ENCODE peak calls at places on chromosomes 1 and 21, in nine cellular contexts. U is fibroblast of lung, S is pancreas, E is cardiac fibroblast, H is mucosa of descending colon, Y is PC-3, P is HFF-Myc, R is kidney epithelial cell, Z is fibroblast of mammary gland. J is an unnamed sample.
A peak's percentile ranks its signal among the peaks of the same experiment; 100 is the strongest.

GRCh38 chr1:99682291-99682751 is 36.4 kb downstream of the PALMD start:
- DNase-seq in U (peak; percentile 64), S (no peak), E (peak; percentile 96), H (no peak), Y (no peak), P (no peak), R (no peak), Z (peak; percentile 77), J (no peak)

GRCh38 chr1:97332716-97333115 is 588.1 kb downstream of the DPYD start:
- DNase-seq in U (peak; percentile 79), S (no peak), E (peak; percentile 78), H (no peak), Y (peak; percentile 37), P (no peak), R (no peak), Z (peak; percentile 67), J (peak; percentile 25)

GRCh38 chr21:46006547-46007497 is 25.3 kb downstream of the COL6A1 start:
- DNase-seq in U (no peak), S (no peak), E (no peak), H (peak; percentile 14), Y (no peak), P (no peak), R (no peak), Z (no peak), J (no peak)

GRCh38 chr1:89957063-89957462 is 37.8 kb upstream of the ZNF326 start:
- DNase-seq in U (no peak), S (no peak), E (no peak), H (no peak), Y (peak; percentile 42), P (no peak), R (no peak), Z (no peak), J (no peak)

GRCh38 chr1:61174060-61174788 is 91.9 kb downstream of the NFIA start:
- DNase-seq in U (no peak), S (no peak), E (no peak), H (no peak), Y (no peak), P (no peak), R (no peak), Z (no peak), J (no peak)

GRCh38 chr1:10662090-10662688 is 134.3 kb downstream of the CASZ1 start:
- DNase-seq in U (no peak), S (no peak), E (no peak), H (no peak), Y (no peak), P (no peak), R (no peak), Z (no peak), J (no peak)

GRCh38 chr1:22527555-22528296 is 35.6 kb upstream of the EPHA8 start:
- DNase-seq in U (peak; percentile 14), S (no peak), E (peak; percentile 6), H (no peak), Y (no peak), P (no peak), R (no peak), Z (peak; percentile 10), J (no peak)

GRCh38 chr1:157198619-157199420 is 60.6 kb upstream of the ETV3 start:
- DNase-seq in U (no peak), S (peak; percentile 47), E (no peak), H (no peak), Y (no peak), P (no peak), R (no peak), Z (no peak), J (no peak)

GRCh38 chr1:180519846-180520245 is 17.5 kb upstream of the ACBD6 start:
- DNase-seq in U (no peak), S (no peak), E (no peak), H (no peak), Y (no peak), P (no peak), R (no peak), Z (no peak), J (no peak)

GRCh38 chr21:46100426-46100825 is 2.5 kb downstream of the COL6A2 start:
- DNase-seq in U (peak; percentile 76), S (no peak), E (peak; percentile 74), H (no peak), Y (peak; percentile 65), P (no peak), R (no peak), Z (peak; percentile 85), J (peak; percentile 59)

GRCh38 chr1:183885142-183885735 is 80.3 kb downstream of the RGL1 start:
- DNase-seq in U (no peak), S (no peak), E (peak; percentile 51), H (no peak), Y (peak; percentile 5), P (no peak), R (no peak), Z (peak; percentile 51), J (no peak)

DNA sequence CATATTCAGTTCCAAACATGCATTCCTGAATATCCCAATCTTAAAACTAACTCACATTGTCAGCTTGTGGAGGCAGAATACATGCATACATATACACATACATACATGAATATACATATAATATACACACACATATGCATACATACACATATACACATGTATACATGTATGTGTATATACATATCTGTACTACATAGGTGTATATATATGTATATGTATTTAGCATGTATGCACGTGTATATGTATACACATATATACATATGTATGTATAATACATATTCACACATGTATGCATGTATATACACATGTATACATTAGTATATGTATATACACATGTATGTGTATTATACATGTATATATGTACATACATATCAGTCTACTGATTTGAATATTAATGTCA is 1.2 kb upstream of the ZNF691 start:
- DNase-seq in U (no peak), S (no peak), E (no peak), H (no peak), Y (no peak), P (no peak), R (no peak), Z (no peak), J (no peak)
- H3K4me3 ChIP-seq in U (no peak overlapping the region), S (no peak overlapping the region), E (no peak overlapping the region), H (no peak overlapping the region), Y (no peak overlapping the region), P (peak overlapping the region; percentile 68), R (no peak overlapping the region), Z (peak overlapping the region; percentile 89), J (no peak overlapping the region)

GRCh38 chr1:79614762-79615161 is 608.2 kb upstream of the ADGRL4 start:
- DNase-seq in U (peak; percentile 27), S (no peak), E (peak; percentile 14), H (no peak), Y (no peak), P (no peak), R (no peak), Z (peak; percentile 34), J (no peak)

GRCh38 chr1:79617777-79618176 is 611.2 kb upstream of the ADGRL4 start:
- DNase-seq in U (no peak), S (no peak), E (peak; percentile 14), H (no peak), Y (peak; percentile 28), P (no peak), R (no peak), Z (peak; percentile 6), J (no peak)
- TF ChIP-seq CTCF in U (peak; percentile 48), S (no peak), E (peak; percentile 43), H (no peak), Y (peak; percentile 45), P (peak; percentile 48), R (peak; percentile 27), Z (peak; percentile 50), J (no peak)

GRCh38 chr1:32393832-32394140 is 455 bp downstream of the BSDC1 start:
- DNase-seq in U (no peak), S (no peak), E (no peak), H (peak; percentile 77), Y (peak; percentile 31), P (no peak), R (no peak), Z (no peak), J (no peak)

GRCh38 chr1:32394141-32394889 is at the start of gene BSDC1:
- DNase-seq in U (peak; percentile 99), S (peak; percentile 99), E (peak; percentile 99), H (peak; percentile 99), Y (peak; percentile 99), P (peak; percentile 98), R (peak; percentile 97), Z (peak; percentile 99), J (peak; percentile 86)

GRCh38 chr1:32396482-32396881 is 2.2 kb upstream of the BSDC1 start:
- DNase-seq in U (no peak), S (no peak), E (no peak), H (no peak), Y (no peak), P (no peak), R (no peak), Z (peak; percentile 22), J (no peak)

GRCh38 chr1:32393136-32393535 is 1.1 kb downstream of the BSDC1 start:
- DNase-seq in U (no peak), S (no peak), E (peak; percentile 56), H (no peak), Y (no peak), P (no peak), R (no peak), Z (peak; percentile 58), J (no peak)

DNA sequence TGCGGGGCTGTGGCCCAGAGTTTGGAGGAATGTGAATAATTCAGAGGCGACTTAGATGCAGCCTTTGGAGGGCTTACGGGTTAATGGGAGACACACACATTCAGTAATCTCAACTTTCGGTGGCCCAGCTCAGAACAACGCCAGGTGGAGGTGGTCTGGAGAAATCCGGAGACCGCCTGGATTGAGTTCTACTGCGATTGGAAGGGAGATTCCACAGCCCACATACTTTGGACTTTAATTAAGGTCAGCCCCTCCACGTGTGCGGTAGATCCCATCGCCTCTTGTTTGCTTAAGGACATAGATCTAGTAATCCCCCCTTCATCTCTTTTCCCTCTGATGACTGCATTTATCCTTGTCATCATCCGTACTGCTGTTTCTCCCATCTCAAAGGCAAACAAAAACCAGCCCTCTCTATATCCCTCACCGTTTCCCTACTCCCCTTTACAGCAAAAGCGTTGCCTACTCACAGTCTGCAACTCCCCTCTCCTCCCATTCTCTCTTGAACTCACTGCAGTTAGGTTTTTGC is 712 bp upstream of the BSDC1 start:
- DNase-seq in U (no peak), S (no peak), E (no peak), H (no peak), Y (no peak), P (no peak), R (no peak), Z (peak; percentile 20), J (no peak)
- H3K4me3 ChIP-seq in U (peak overlapping the region; percentile 91), S (peak overlapping the region; percentile 73), E (peak overlapping the region; percentile 94), H (peak overlapping the region; percentile 48), Y (peak overlapping the region; percentile 87), P (peak overlapping the region; percentile 71), R (peak overlapping the region; percentile 88), Z (peak overlapping the region; percentile 92), J (peak overlapping the region; percentile 68)

GRCh38 chr1:168279253-168279652 is 1.4 kb upstream of the TBX19 start:
- DNase-seq in U (no peak), S (no peak), E (no peak), H (no peak), Y (no peak), P (no peak), R (no peak), Z (no peak), J (no peak)

GRCh38 chr1:168285419-168285790 is 4.7 kb downstream of the TBX19 start:
- DNase-seq in U (no peak), S (no peak), E (no peak), H (no peak), Y (peak; percentile 85), P (no peak), R (peak; percentile 23), Z (no peak), J (no peak)

GRCh38 chr1:168285971-168286628 is 5.4 kb downstream of the TBX19 start:
- DNase-seq in U (no peak), S (no peak), E (no peak), H (no peak), Y (no peak), P (no peak), R (no peak), Z (no peak), J (no peak)

GRCh38 chr1:168281603-168282002 is 926 bp downstream of the TBX19 start:
- DNase-seq in U (no peak), S (no peak), E (no peak), H (no peak), Y (no peak), P (no peak), R (no peak), Z (no peak), J (no peak)

GRCh38 chr1:168280577-168280976 is at the start of gene TBX19:
- DNase-seq in U (no peak), S (no peak), E (no peak), H (no peak), Y (no peak), P (no peak), R (no peak), Z (no peak), J (no peak)
- TF ChIP-seq CTCF in U (no peak), S (no peak), E (no peak), H (no peak), Y (no peak), P (no peak), R (no peak), Z (no peak), J (no peak)

J was measured in AG09309.